ENCODE peak calls at places on chromosomes 12 and 14, in seven cellular contexts. One of them, this sample, is unnamed.

GRCh38 chr14:24700511-24700910 is 66.5 kb upstream of the GZMB start:
- DNase-seq in upper lobe of right lung: no peak
- DNase-seq in CD8-positive, alpha-beta T cell: no peak
- DNase-seq in OCI-LY7: no peak
- DNase-seq in tibial artery: no peak
- DNase-seq in A549: no peak
- DNase-seq in GM23338: no peak
- DNase-seq in this sample: no peak

GRCh38 chr14:50677527-50678063 is 9.5 kb upstream of the SAV1 start:
- DNase-seq in A549: peak; percentile 14
- DNase-seq in OCI-LY7: peak; percentile 17
- DNase-seq in upper lobe of right lung: no peak
- DNase-seq in tibial artery: no peak
- DNase-seq in GM23338: no peak
- DNase-seq in CD8-positive, alpha-beta T cell: no peak
- DNase-seq in this sample: no peak

GRCh38 chr12:14852880-14853279 is 9.6 kb upstream of the ART4 start:
- DNase-seq in OCI-LY7: no peak
- DNase-seq in A549: no peak
- DNase-seq in upper lobe of right lung: no peak
- DNase-seq in tibial artery: no peak
- DNase-seq in CD8-positive, alpha-beta T cell: no peak
- DNase-seq in GM23338: peak; percentile 21
- DNase-seq in this sample: no peak

GRCh38 chr12:92064420-92064819 is 81.2 kb downstream of the BTG1 start:
- DNase-seq in OCI-LY7: no peak
- DNase-seq in CD8-positive, alpha-beta T cell: no peak
- DNase-seq in tibial artery: no peak
- DNase-seq in upper lobe of right lung: no peak
- DNase-seq in GM23338: no peak
- DNase-seq in A549: peak; percentile 49
- DNase-seq in this sample: no peak

GRCh38 chr12:22234561-22234960 is 99.9 kb downstream of the ST8SIA1 start:
- DNase-seq in A549: no peak
- DNase-seq in GM23338: no peak
- DNase-seq in CD8-positive, alpha-beta T cell: no peak
- DNase-seq in upper lobe of right lung: no peak
- DNase-seq in OCI-LY7: no peak
- DNase-seq in tibial artery: no peak
- DNase-seq in this sample: no peak

GRCh38 chr12:109725321-109726105 is 11.9 kb downstream of the FAM222A start:
- DNase-seq in OCI-LY7: no peak
- DNase-seq in upper lobe of right lung: no peak
- DNase-seq in tibial artery: no peak
- DNase-seq in CD8-positive, alpha-beta T cell: no peak
- DNase-seq in GM23338: no peak
- DNase-seq in A549: no peak
- DNase-seq in this sample: peak; percentile 89

GRCh38 chr14:45664668-45665356 is 411.8 kb upstream of the MIS18BP1 start:
- DNase-seq in upper lobe of right lung: no peak
- DNase-seq in CD8-positive, alpha-beta T cell: no peak
- DNase-seq in A549: peak; percentile 9
- DNase-seq in OCI-LY7: peak; percentile 3
- DNase-seq in tibial artery: no peak
- DNase-seq in GM23338: peak; percentile 77
- DNase-seq in this sample: no peak

GRCh38 chr12:49566361-49566760 is 1.6 kb downstream of the MCRS1 start:
- DNase-seq in A549: no peak
- DNase-seq in GM23338: no peak
- DNase-seq in OCI-LY7: no peak
- DNase-seq in tibial artery: no peak
- DNase-seq in CD8-positive, alpha-beta T cell: no peak
- DNase-seq in upper lobe of right lung: peak; percentile 51
- DNase-seq in this sample: no peak

GRCh38 chr12:104049278-104050257 is at the start of gene GLT8D2:
- DNase-seq in upper lobe of right lung: peak; percentile 71
- DNase-seq in OCI-LY7: no peak
- DNase-seq in A549: no peak
- DNase-seq in CD8-positive, alpha-beta T cell: no peak
- DNase-seq in tibial artery: peak; percentile 60
- DNase-seq in GM23338: peak; percentile 81
- DNase-seq in this sample: no peak

GRCh38 chr12:12016284-12017100 is 54.2 kb upstream of the BCL2L14 start:
- DNase-seq in upper lobe of right lung: no peak
- DNase-seq in GM23338: no peak
- DNase-seq in CD8-positive, alpha-beta T cell: no peak
- DNase-seq in tibial artery: no peak
- DNase-seq in A549: no peak
- DNase-seq in OCI-LY7: no peak
- DNase-seq in this sample: no peak

GRCh38 chr14:50396636-50397460 is at the start of gene CDKL1:
- DNase-seq in upper lobe of right lung: peak; percentile 88
- DNase-seq in GM23338: peak; percentile 83
- DNase-seq in OCI-LY7: no peak
- DNase-seq in CD8-positive, alpha-beta T cell: peak; percentile 28
- DNase-seq in A549: peak; percentile 69
- DNase-seq in tibial artery: peak; percentile 50
- DNase-seq in this sample: no peak

GRCh38 chr14:68981539-68981976 is 2.5 kb upstream of the ACTN1 start:
- DNase-seq in CD8-positive, alpha-beta T cell: no peak
- DNase-seq in A549: no peak
- DNase-seq in upper lobe of right lung: no peak
- DNase-seq in OCI-LY7: no peak
- DNase-seq in GM23338: no peak
- DNase-seq in tibial artery: no peak
- DNase-seq in this sample: no peak

GRCh38 chr12:2179953-2180736 is 127.4 kb downstream of the CACNA1C start:
- DNase-seq in OCI-LY7: no peak
- DNase-seq in CD8-positive, alpha-beta T cell: no peak
- DNase-seq in tibial artery: peak; percentile 84
- DNase-seq in upper lobe of right lung: no peak
- DNase-seq in A549: peak; percentile 12
- DNase-seq in GM23338: no peak
- DNase-seq in this sample: peak; percentile 73

GRCh38 chr12:131949431-131950181 is at the start of gene EP400:
- DNase-seq in GM23338: peak; percentile 98
- DNase-seq in upper lobe of right lung: peak; percentile 99
- DNase-seq in CD8-positive, alpha-beta T cell: peak; percentile 95
- DNase-seq in tibial artery: peak; percentile 96
- DNase-seq in A549: peak; percentile 95
- DNase-seq in OCI-LY7: peak; percentile 94
- DNase-seq in this sample: peak; percentile 92

GRCh38 chr14:90539496-90539775 is 142.6 kb downstream of the CALM1 start:
- DNase-seq in tibial artery: no peak
- DNase-seq in upper lobe of right lung: no peak
- DNase-seq in GM23338: no peak
- DNase-seq in CD8-positive, alpha-beta T cell: no peak
- DNase-seq in A549: no peak
- DNase-seq in OCI-LY7: no peak
- DNase-seq in this sample: no peak

GRCh38 chr12:111424189-111424792 is 18.6 kb downstream of the SH2B3 start:
- DNase-seq in CD8-positive, alpha-beta T cell: no peak
- DNase-seq in upper lobe of right lung: no peak
- DNase-seq in tibial artery: no peak
- DNase-seq in A549: no peak
- DNase-seq in OCI-LY7: no peak
- DNase-seq in GM23338: no peak
- DNase-seq in this sample: no peak

GRCh38 chr12:67428431-67428830 is 159.3 kb downstream of the CAND1 start:
- DNase-seq in GM23338: no peak
- DNase-seq in upper lobe of right lung: no peak
- DNase-seq in CD8-positive, alpha-beta T cell: no peak
- DNase-seq in tibial artery: no peak
- DNase-seq in OCI-LY7: no peak
- DNase-seq in A549: no peak
- DNase-seq in this sample: no peak

GRCh38 chr14:56857206-56857605 is 46.9 kb upstream of the OTX2 start:
- DNase-seq in tibial artery: no peak
- DNase-seq in A549: no peak
- DNase-seq in OCI-LY7: no peak
- DNase-seq in CD8-positive, alpha-beta T cell: no peak
- DNase-seq in GM23338: no peak
- DNase-seq in upper lobe of right lung: no peak
- DNase-seq in this sample: no peak

GRCh38 chr14:74299061-74299545 is 3.6 kb downstream of the ABCD4 start:
- DNase-seq in OCI-LY7: no peak
- DNase-seq in tibial artery: no peak
- DNase-seq in A549: no peak
- DNase-seq in GM23338: no peak
- DNase-seq in CD8-positive, alpha-beta T cell: peak; percentile 32
- DNase-seq in upper lobe of right lung: no peak
- DNase-seq in this sample: no peak

GRCh38 chr12:52206309-52207040 is 14.7 kb upstream of the KRT80 start:
- DNase-seq in OCI-LY7: no peak
- DNase-seq in A549: no peak
- DNase-seq in tibial artery: peak; percentile 10
- DNase-seq in CD8-positive, alpha-beta T cell: no peak
- DNase-seq in GM23338: no peak
- DNase-seq in upper lobe of right lung: peak; percentile 59
- DNase-seq in this sample: peak; percentile 39

GRCh38 chr12:62285284-62285683 is 25.1 kb downstream of the USP15 start:
- DNase-seq in tibial artery: no peak
- DNase-seq in OCI-LY7: no peak
- DNase-seq in CD8-positive, alpha-beta T cell: no peak
- DNase-seq in GM23338: no peak
- DNase-seq in A549: no peak
- DNase-seq in upper lobe of right lung: no peak
- DNase-seq in this sample: no peak

DNA sequence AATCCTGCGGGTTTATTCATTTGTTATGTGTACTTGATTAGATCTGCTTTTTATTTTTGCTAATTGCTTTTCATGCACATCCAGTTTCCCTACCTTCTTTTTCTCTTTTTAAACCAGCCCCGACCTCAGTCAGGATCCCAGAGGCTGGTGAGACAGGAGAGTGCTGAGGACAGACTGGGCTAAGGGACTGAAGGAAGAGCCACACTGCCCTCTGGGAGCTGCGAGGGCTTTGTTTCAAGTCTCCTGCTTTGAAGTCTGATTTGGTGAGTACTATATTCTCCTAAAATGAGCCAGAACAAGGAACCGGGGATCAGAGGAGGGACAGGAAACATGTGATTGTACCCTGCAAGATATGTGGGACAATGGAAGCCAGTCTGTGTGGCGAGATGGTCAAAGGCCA is 23.9 kb downstream of the PRICKLE1 start:
- DNase-seq in CD8-positive, alpha-beta T cell: no peak
- DNase-seq in GM23338: peak; percentile 39
- DNase-seq in OCI-LY7: no peak
- DNase-seq in upper lobe of right lung: no peak
- DNase-seq in tibial artery: no peak
- DNase-seq in A549: no peak
- DNase-seq in this sample: no peak
- TF ChIP-seq CTCF in CD8-positive, alpha-beta T cell: no peak
- TF ChIP-seq CTCF in GM23338: no peak
- TF ChIP-seq CTCF in OCI-LY7: no peak
- TF ChIP-seq CTCF in upper lobe of right lung: no peak
- TF ChIP-seq CTCF in tibial artery: no peak
- TF ChIP-seq CTCF in A549: no peak
- TF ChIP-seq CTCF in this sample: no peak

GRCh38 chr12:93518725-93519124 is 51.4 kb downstream of the MRPL42 start:
- DNase-seq in tibial artery: no peak
- DNase-seq in GM23338: no peak
- DNase-seq in upper lobe of right lung: no peak
- DNase-seq in OCI-LY7: no peak
- DNase-seq in CD8-positive, alpha-beta T cell: no peak
- DNase-seq in A549: peak; percentile 19
- DNase-seq in this sample: no peak
- H3K4me3 ChIP-seq in tibial artery: no peak overlapping the region
- H3K4me3 ChIP-seq in GM23338: no peak overlapping the region
- H3K4me3 ChIP-seq in upper lobe of right lung: no peak overlapping the region
- H3K4me3 ChIP-seq in OCI-LY7: no peak overlapping the region
- H3K4me3 ChIP-seq in CD8-positive, alpha-beta T cell: no peak overlapping the region
- H3K4me3 ChIP-seq in A549: no peak overlapping the region
- H3K4me3 ChIP-seq in this sample: no peak overlapping the region

DNA sequence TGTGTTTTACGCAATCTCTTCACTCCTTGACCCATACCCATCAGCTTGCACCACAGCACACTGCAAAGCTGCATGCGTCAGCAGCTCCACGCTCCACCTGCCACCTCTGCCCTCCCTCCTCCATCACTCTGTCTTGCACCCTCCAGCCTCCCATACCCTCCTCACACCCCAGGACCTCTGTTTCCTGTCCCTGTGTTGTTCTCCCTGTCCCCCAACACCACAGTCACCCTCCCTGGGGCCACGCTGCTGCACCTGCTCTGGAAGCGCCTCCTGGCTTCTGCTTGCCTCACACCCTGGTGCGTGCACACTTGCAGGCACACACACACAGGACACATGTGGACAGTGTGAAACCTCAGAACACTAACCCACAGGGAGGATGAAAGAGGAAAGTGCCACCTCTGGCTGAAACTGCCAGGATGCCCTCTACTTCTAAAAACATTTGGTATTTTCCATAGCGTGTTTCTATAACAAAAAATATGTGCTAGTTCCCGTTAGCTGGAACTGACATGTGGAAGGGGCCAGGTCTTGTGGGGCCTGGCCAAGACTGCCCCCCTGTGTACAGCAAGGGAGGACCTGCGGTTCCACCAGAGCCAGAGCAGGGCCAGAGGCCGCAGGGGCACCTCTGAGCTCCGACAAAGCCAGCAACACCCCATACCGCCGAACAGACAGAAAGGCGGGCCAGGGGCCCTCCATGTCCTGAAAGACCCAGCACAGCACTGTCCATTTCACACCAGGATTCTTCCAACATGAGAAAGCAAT is 10.0 kb downstream of the BRF1 start:
- DNase-seq in CD8-positive, alpha-beta T cell: peak; percentile 42
- DNase-seq in upper lobe of right lung: no peak
- DNase-seq in GM23338: peak; percentile 42
- DNase-seq in tibial artery: no peak
- DNase-seq in OCI-LY7: no peak
- DNase-seq in A549: no peak
- DNase-seq in this sample: no peak
- TF ChIP-seq CTCF in CD8-positive, alpha-beta T cell: no peak
- TF ChIP-seq CTCF in upper lobe of right lung: no peak
- TF ChIP-seq CTCF in GM23338: peak; percentile 24
- TF ChIP-seq CTCF in tibial artery: no peak
- TF ChIP-seq CTCF in OCI-LY7: no peak
- TF ChIP-seq CTCF in A549: no peak
- TF ChIP-seq CTCF in this sample: no peak

DNA sequence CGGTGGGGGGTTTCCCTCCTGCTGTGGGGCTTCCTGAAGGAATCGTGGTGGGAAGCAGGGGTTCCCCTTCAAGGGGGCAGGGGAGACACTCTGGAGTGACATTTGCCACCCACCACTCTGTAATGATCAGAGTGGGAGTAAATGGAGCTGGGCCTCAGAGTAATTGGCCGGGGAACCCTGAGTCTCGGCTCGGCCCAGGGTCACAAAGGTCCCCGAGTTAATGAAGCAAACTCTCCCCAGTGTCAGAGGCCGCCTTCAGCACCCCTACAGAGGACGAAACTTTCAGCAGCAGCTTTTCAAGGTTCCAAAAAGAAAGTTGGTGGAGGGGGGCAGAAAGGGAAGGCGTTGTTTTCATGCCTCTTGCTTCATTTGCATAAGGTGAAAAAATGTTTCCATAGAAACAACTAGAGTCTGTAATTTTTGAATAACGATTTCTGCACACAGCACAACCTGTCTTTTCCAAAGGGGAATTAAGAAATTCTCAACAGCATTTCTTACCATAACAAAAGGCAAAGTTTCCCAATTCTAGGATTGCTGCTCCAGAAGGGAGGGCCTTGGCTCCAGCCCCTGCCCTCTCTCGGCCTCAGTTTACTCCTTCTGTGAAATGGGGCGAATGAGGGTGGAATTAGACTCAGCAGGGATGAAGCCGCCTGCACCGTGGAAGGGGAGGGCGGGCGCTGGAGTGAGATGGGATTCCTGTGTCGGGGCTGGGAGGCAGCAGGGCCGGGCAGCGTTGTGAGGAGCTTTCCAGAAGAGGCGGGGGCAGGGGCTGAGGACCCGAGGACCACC is 67.0 kb upstream of the BEGAIN start:
- DNase-seq in upper lobe of right lung: no peak
- DNase-seq in tibial artery: no peak
- DNase-seq in CD8-positive, alpha-beta T cell: no peak
- DNase-seq in A549: no peak
- DNase-seq in GM23338: no peak
- DNase-seq in OCI-LY7: no peak
- DNase-seq in this sample: no peak
- H3K4me3 ChIP-seq in upper lobe of right lung: no peak overlapping the region
- H3K4me3 ChIP-seq in tibial artery: no peak overlapping the region
- H3K4me3 ChIP-seq in CD8-positive, alpha-beta T cell: no peak overlapping the region
- H3K4me3 ChIP-seq in A549: peak overlapping the region; percentile 41
- H3K4me3 ChIP-seq in GM23338: peak overlapping the region; percentile 51
- H3K4me3 ChIP-seq in OCI-LY7: no peak overlapping the region
- H3K4me3 ChIP-seq in this sample: no peak overlapping the region